ENCODE peak calls at places on chromosome 10, in four cellular contexts. One of them, this sample, is unnamed.

GRCh38 chr10:112383325-112383724 is 9.4 kb downstream of the ACSL5 start:
- DNase-seq in H54: peak
- DNase-seq in stimulated activated CD4-positive, alpha-beta T cell treated with anti-CD3 and anti-CD28 coated beads, Interleukin-1b, Interleukin-23, amount 100 ng/mL, for 1 hour: no peak
- DNase-seq in left ventricle myocardium superior: no peak
- DNase-seq in this sample: no peak

GRCh38 chr10:481636-482035 is 207.8 kb downstream of the DIP2C start:
- DNase-seq in H54: no peak
- DNase-seq in stimulated activated CD4-positive, alpha-beta T cell treated with anti-CD3 and anti-CD28 coated beads, Interleukin-1b, Interleukin-23, amount 100 ng/mL, for 1 hour: no peak
- DNase-seq in left ventricle myocardium superior: no peak
- DNase-seq in this sample: peak

GRCh38 chr10:31723074-31723750 is 205.4 kb downstream of the ARHGAP12 start:
- DNase-seq in H54: no peak
- DNase-seq in stimulated activated CD4-positive, alpha-beta T cell treated with anti-CD3 and anti-CD28 coated beads, Interleukin-1b, Interleukin-23, amount 100 ng/mL, for 1 hour: no peak
- DNase-seq in left ventricle myocardium superior: no peak
- DNase-seq in this sample: no peak

GRCh38 chr10:124105594-124105993 is 12.2 kb upstream of the CHST15 start:
- DNase-seq in H54: no peak
- DNase-seq in stimulated activated CD4-positive, alpha-beta T cell treated with anti-CD3 and anti-CD28 coated beads, Interleukin-1b, Interleukin-23, amount 100 ng/mL, for 1 hour: no peak
- DNase-seq in left ventricle myocardium superior: no peak
- DNase-seq in this sample: no peak

GRCh38 chr10:34723746-34724145 is 91.3 kb downstream of the PARD3 start:
- DNase-seq in H54: no peak
- DNase-seq in stimulated activated CD4-positive, alpha-beta T cell treated with anti-CD3 and anti-CD28 coated beads, Interleukin-1b, Interleukin-23, amount 100 ng/mL, for 1 hour: no peak
- DNase-seq in left ventricle myocardium superior: no peak
- DNase-seq in this sample: no peak

GRCh38 chr10:53536322-53536721 is 763.7 kb upstream of the MBL2 start:
- DNase-seq in H54: no peak
- DNase-seq in stimulated activated CD4-positive, alpha-beta T cell treated with anti-CD3 and anti-CD28 coated beads, Interleukin-1b, Interleukin-23, amount 100 ng/mL, for 1 hour: no peak
- DNase-seq in left ventricle myocardium superior: no peak
- DNase-seq in this sample: no peak

GRCh38 chr10:59336632-59337031 is 25.7 kb downstream of the FAM13C start:
- DNase-seq in H54: no peak
- DNase-seq in stimulated activated CD4-positive, alpha-beta T cell treated with anti-CD3 and anti-CD28 coated beads, Interleukin-1b, Interleukin-23, amount 100 ng/mL, for 1 hour: no peak
- DNase-seq in left ventricle myocardium superior: no peak
- DNase-seq in this sample: no peak

GRCh38 chr10:93993782-93994668 is at the start of gene PLCE1:
- DNase-seq in H54: peak
- DNase-seq in stimulated activated CD4-positive, alpha-beta T cell treated with anti-CD3 and anti-CD28 coated beads, Interleukin-1b, Interleukin-23, amount 100 ng/mL, for 1 hour: no peak
- DNase-seq in left ventricle myocardium superior: peak
- DNase-seq in this sample: peak